ENCODE peak calls at places on chromosomes 2 and 18, in five cellular contexts. Z is H9, F is mesenchymal stem cell, X is H1, U is trophoblast cell. N is an unnamed sample.

GRCh38 chr2:201536046-201536445 is 84.5 kb downstream of the STRADB start:
- DNase-seq in Z (no peak), F (no peak), X (no peak), U (no peak), N (no peak)

GRCh38 chr2:170247882-170248393 is 70.0 kb downstream of the MYO3B start:
- DNase-seq in Z (no peak), F (no peak), X (no peak), U (no peak), N (no peak)

GRCh38 chr2:218886461-218886947 is 5.9 kb downstream of the WNT10A start:
- DNase-seq in Z (no peak), F (no peak), X (no peak), U (no peak), N (no peak)

GRCh38 chr2:65317841-65318240 is 90.2 kb downstream of the ACTR2 start:
- DNase-seq in Z (no peak), F (no peak), X (no peak), U (no peak), N (no peak)

GRCh38 chr2:190506666-190507065 is 27.9 kb downstream of the NEMP2 start:
- DNase-seq in Z (no peak), F (no peak), X (no peak), U (no peak), N (no peak)

GRCh38 chr2:155412599-155412998 is 714.1 kb downstream of the KCNJ3 start:
- DNase-seq in Z (no peak), F (no peak), X (no peak), U (no peak), N (no peak)

GRCh38 chr2:178193823-178194599 is at the start of gene OSBPL6:
- DNase-seq in Z (peak; percentile 79), F (peak; percentile 88), X (peak; percentile 76), U (peak; percentile 75), N (peak; percentile 83)

GRCh38 chr18:6488956-6489355 is 74.2 kb upstream of the L3MBTL4 start:
- DNase-seq in Z (no peak), F (no peak), X (no peak), U (no peak), N (no peak)

GRCh38 chr2:179939282-179939681 is 67.8 kb downstream of the CWC22 start:
- DNase-seq in Z (no peak), F (no peak), X (no peak), U (no peak), N (no peak)

GRCh38 chr2:197059498-197059897 is 133.0 kb upstream of the PGAP1 start:
- DNase-seq in Z (no peak), F (no peak), X (no peak), U (no peak), N (no peak)

GRCh38 chr18:10524507-10525425 is 1.1 kb upstream of the NAPG start:
- DNase-seq in Z (no peak), F (peak; percentile 80), X (no peak), U (peak; percentile 17), N (no peak)

GRCh38 chr18:8499810-8500663 is 109.2 kb upstream of the RAB12 start:
- DNase-seq in Z (no peak), F (no peak), X (no peak), U (no peak), N (no peak)

GRCh38 chr18:49768051-49768391 is 45.3 kb downstream of the ACAA2 start:
- DNase-seq in Z (peak; percentile 85), F (peak; percentile 62), X (peak; percentile 74), U (peak; percentile 78), N (peak; percentile 48)

GRCh38 chr2:9192712-9193111 is 13.9 kb upstream of the ASAP2 start:
- DNase-seq in Z (no peak), F (no peak), X (no peak), U (no peak), N (no peak)

GRCh38 chr2:69026026-69026425 is 13.0 kb downstream of the ANTXR1 start:
- DNase-seq in Z (peak; percentile 43), F (peak; percentile 50), X (peak; percentile 66), U (peak; percentile 83), N (no peak)

GRCh38 chr18:79380816-79381806 is 14.6 kb upstream of the NFATC1 start:
- DNase-seq in Z (peak; percentile 82), F (peak; percentile 53), X (peak; percentile 96), U (peak; percentile 72), N (no peak)

GRCh38 chr2:113212245-113213060 is 38.7 kb downstream of the PSD4 start:
- DNase-seq in Z (no peak), F (peak; percentile 21), X (no peak), U (no peak), N (no peak)

GRCh38 chr18:13566941-13567762 is 159.2 kb downstream of the FAM210A start:
- DNase-seq in Z (no peak), F (no peak), X (no peak), U (peak; percentile 43), N (no peak)

GRCh38 chr18:8706545-8706980 is 1.2 kb downstream of the MTCL1 start:
- DNase-seq in Z (no peak), F (no peak), X (no peak), U (peak; percentile 10), N (no peak)

GRCh38 chr2:240928476-240929363 is 22.6 kb downstream of the CROCC2 start:
- DNase-seq in Z (peak; percentile 18), F (no peak), X (peak; percentile 32), U (no peak), N (no peak)

GRCh38 chr2:176284451-176285049 is 15.3 kb downstream of the MTX2 start:
- DNase-seq in Z (no peak), F (no peak), X (no peak), U (no peak), N (no peak)

GRCh38 chr2:240579771-240580614 is 6.5 kb upstream of the CAPN10 start:
- DNase-seq in Z (peak; percentile 77), F (peak; percentile 95), X (peak; percentile 74), U (peak; percentile 84), N (no peak)

GRCh38 chr2:3626817-3627499 is 31.0 kb upstream of the ALLC start:
- DNase-seq in Z (peak; percentile 27), F (no peak), X (peak; percentile 33), U (no peak), N (no peak)

GRCh38 chr2:3627500-3628100 is 30.4 kb upstream of the ALLC start:
- DNase-seq in Z (peak; percentile 14), F (no peak), X (peak; percentile 24), U (no peak), N (no peak)

GRCh38 chr2:3625186-3625585 is 30.3 kb downstream of the COLEC11 start:
- DNase-seq in Z (no peak), F (no peak), X (peak; percentile 27), U (no peak), N (no peak)

GRCh38 chr2:3628241-3628679 is 29.7 kb upstream of the ALLC start:
- DNase-seq in Z (peak; percentile 26), F (no peak), X (peak; percentile 44), U (no peak), N (no peak)

DNA sequence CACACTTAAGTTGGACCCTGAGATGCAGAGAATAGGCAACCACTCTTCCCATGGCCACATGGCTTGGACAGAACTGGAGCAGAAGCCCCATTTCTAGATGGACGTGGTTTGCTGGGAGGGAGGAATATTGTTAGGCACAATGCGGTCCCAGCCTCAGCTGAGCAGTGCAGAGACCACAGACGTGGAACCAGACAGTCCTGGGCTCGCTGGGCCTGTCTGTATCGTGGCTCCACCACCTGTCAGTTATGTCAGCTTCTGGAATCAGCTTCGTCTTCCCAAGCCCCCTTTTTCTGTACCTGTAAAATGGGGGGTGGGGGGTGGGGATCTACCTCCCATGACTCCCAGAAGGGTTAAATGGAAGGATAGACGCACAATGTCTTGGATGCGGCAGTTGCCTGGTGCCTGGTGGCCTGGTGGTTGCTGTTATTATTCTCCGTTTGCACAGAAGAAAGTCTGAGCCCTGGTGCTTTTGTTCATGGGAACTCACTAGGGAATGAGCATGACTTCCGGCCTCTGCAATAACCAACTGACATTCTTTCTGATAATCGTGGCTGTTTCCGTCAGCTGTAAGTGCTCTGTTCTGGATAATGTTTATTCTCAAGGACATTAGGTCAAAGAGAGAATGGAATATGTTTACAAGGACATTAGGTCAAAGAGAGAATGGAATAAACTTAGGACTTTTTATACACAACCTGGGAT is 31.4 kb downstream of the COLEC11 start:
- DNase-seq in Z (peak; percentile 18), F (peak; percentile 97), X (no peak), U (no peak), N (no peak)
- H3K27ac ChIP-seq in Z (no peak overlapping the region), F (no peak overlapping the region), X (no peak overlapping the region), U (no peak overlapping the region), N (no peak overlapping the region)

GRCh38 chr2:26175191-26175715 is 2.4 kb downstream of the GAREM2 start:
- DNase-seq in Z (no peak), F (no peak), X (no peak), U (no peak), N (no peak)

GRCh38 chr2:26172189-26172865 is 561 bp upstream of the GAREM2 start:
- DNase-seq in Z (peak; percentile 67), F (no peak), X (no peak), U (no peak), N (peak; percentile 38)

GRCh38 chr2:26174691-26175181 is 1.8 kb downstream of the GAREM2 start:
- DNase-seq in Z (no peak), F (no peak), X (no peak), U (no peak), N (no peak)

GRCh38 chr2:26172866-26173595 is at the start of gene GAREM2:
- DNase-seq in Z (peak; percentile 62), F (no peak), X (no peak), U (no peak), N (peak; percentile 42)

DNA sequence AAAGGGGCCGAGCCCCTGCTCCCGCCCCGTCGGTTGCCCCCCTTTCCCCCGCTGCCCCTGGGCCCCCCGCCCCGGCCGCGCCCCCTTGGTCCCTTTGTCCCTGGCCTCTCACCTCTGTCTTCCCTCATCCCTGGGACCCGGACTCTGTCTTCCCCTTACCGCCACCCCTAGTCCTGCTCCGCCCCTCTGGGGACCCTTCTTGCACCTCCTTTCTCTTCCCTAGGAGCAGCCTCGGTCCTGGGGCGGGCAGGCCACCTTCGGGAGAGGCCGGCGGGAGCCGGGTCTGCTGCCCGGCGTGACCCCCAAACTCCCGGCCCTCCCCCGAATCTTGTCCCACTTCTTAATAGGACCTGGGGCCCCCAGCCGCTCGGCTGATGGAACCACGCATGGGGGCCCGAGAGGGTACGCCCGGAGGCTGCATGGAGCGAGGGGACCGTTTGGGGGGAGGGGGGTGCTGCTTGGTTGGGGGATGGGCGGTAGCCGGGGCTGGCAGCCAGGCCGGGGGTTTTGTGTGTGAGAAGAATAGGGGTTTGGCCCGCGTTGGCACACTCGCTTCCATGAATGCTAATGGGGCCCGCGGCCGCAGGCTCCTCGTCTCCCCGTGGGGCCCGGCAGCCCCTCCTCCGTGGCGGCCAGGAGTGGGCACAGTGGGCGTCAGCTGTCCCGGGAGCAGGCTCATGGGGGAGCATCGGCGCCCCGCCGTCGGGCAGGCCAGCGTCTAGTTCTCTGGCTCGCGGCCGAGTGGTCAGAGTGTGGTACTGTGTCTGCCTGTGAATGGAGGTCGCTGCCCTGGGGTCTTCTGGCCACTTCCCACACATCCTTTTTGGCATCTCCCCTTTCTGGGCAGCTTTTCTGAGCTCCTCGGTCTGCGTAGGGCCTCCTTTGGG is 951 bp downstream of the GAREM2 start:
- DNase-seq in Z (peak; percentile 34), F (no peak), X (peak; percentile 62), U (no peak), N (no peak)
- H2BK12ac ChIP-seq in Z (no peak overlapping the region), F (no peak overlapping the region), X (no peak overlapping the region), U (no peak overlapping the region), N (no peak overlapping the region)

DNA sequence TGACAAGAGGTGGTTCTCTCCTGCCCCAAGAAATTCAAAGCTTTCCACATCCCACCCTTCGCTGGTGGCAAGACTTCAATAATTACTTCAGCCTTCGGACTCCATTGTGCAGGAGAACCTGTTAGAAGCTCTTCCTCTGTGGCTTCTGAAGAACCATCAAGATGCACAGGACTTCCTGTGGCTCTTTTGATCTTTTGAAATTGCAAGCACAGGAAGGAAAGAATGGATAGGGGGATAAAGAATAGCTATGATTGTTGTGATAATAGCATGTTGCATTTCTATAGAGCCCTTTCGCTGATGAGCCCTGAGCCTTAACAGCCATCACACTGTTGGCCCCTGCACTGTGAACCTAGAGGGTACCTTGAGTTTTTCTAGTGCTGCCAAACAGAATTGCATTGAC is 7.4 kb downstream of the EPAS1 start:
- DNase-seq in Z (no peak), F (no peak), X (no peak), U (peak; percentile 44), N (no peak)
- H2BK120ac ChIP-seq in Z (no peak overlapping the region), F (no peak overlapping the region), X (no peak overlapping the region), U (no peak overlapping the region), N (no peak overlapping the region)

GRCh38 chr18:40911582-40912254 is 1043.3 kb upstream of the PIK3C3 start:
- DNase-seq in Z (no peak), F (peak; percentile 65), X (no peak), U (no peak), N (no peak)
- H3K27ac ChIP-seq in Z (no peak overlapping the region), F (no peak overlapping the region), X (no peak overlapping the region), U (no peak overlapping the region), N (no peak overlapping the region)

N was measured in neuronal stem cell.